ENCODE peak calls at places on chromosomes 5 and 9, in nine cellular contexts. J, S, Q, M, P, H, R, U and D are unnamed samples.

GRCh38 chr9:92245005-92245797 is 48.3 kb downstream of the IARS1 start:
- DNase-seq in P (no peak), R (no peak), M (peak), U (no peak), J (no peak), Q (no peak), H (no peak), S (no peak), D (no peak)

GRCh38 chr5:129377504-129377903 is 82.6 kb upstream of the ADAMTS19 start:
- DNase-seq in H (no peak), U (no peak), P (no peak), J (no peak), M (no peak), S (no peak), R (no peak), Q (no peak), D (no peak)

GRCh38 chr9:87716141-87716540 is 9.8 kb upstream of the CTSL start:
- DNase-seq in J (no peak), M (no peak), P (no peak), R (no peak), S (no peak), Q (no peak), U (no peak), H (no peak), D (no peak)

GRCh38 chr5:132363431-132364112 is 5.9 kb upstream of the SLC22A5 start:
- DNase-seq in R (no peak), U (no peak), Q (no peak), S (peak), J (peak), M (peak), H (peak), P (no peak), D (peak)

GRCh38 chr9:130527651-130528310 is 51.6 kb upstream of the FUBP3 start:
- DNase-seq in M (no peak), Q (no peak), U (no peak), H (no peak), P (no peak), R (no peak), S (no peak), J (no peak), D (no peak)

GRCh38 chr9:35910613-35911488 is 1.6 kb downstream of the SPAAR start:
- DNase-seq in H (no peak), U (peak), S (peak), J (peak), P (peak), Q (peak), M (peak), R (peak), D (no peak)

GRCh38 chr5:181221792-181222629 is 1.1 kb upstream of the TRIM41 start:
- DNase-seq in R (peak), U (peak), M (peak), H (peak), Q (peak), S (peak), J (peak), P (peak), D (no peak)

GRCh38 chr5:17405976-17406876 is 91.8 kb upstream of the TAF11L2 start:
- DNase-seq in S (no peak), P (no peak), Q (no peak), M (peak), H (no peak), J (peak), U (no peak), R (no peak), D (no peak)

GRCh38 chr5:180367991-180368390 is 14.9 kb upstream of the GFPT2 start:
- DNase-seq in R (no peak), Q (no peak), H (no peak), P (no peak), J (no peak), U (no peak), M (no peak), S (no peak), D (no peak)

GRCh38 chr5:173909205-173909604 is 21.1 kb downstream of the CPEB4 start:
- DNase-seq in P (no peak), Q (no peak), S (peak), J (no peak), R (no peak), M (no peak), H (no peak), U (no peak), D (peak)

GRCh38 chr5:24621809-24622208 is 23.0 kb downstream of the CDH10 start:
- DNase-seq in S (no peak), J (no peak), U (no peak), R (no peak), P (no peak), Q (no peak), M (no peak), H (peak), D (no peak)

GRCh38 chr5:27911216-27911615 is 872.8 kb upstream of the CDH9 start:
- DNase-seq in P (no peak), H (no peak), U (no peak), M (no peak), S (no peak), Q (no peak), R (no peak), J (peak), D (no peak)

GRCh38 chr9:127854169-127854833 is at the start of gene ENG:
- DNase-seq in S (peak), M (peak), U (peak), H (peak), P (no peak), J (peak), Q (peak), R (no peak), D (no peak)

GRCh38 chr5:54009357-54009756 is 301.0 kb downstream of the ARL15 start:
- DNase-seq in R (peak), J (no peak), Q (no peak), M (no peak), U (no peak), H (no peak), S (no peak), P (no peak), D (no peak)

GRCh38 chr9:89808801-89809200 is 204.0 kb downstream of the GADD45G start:
- DNase-seq in R (no peak), J (no peak), Q (no peak), H (peak), M (no peak), S (no peak), P (no peak), U (no peak), D (no peak)

GRCh38 chr5:147369742-147370374 is 135.0 kb downstream of the STK32A start:
- DNase-seq in P (no peak), S (no peak), R (peak), H (no peak), Q (no peak), U (no peak), J (peak), M (peak), D (no peak)

GRCh38 chr9:31034311-31034710 is 1350.1 kb upstream of the ACO1 start:
- DNase-seq in P (no peak), H (peak), Q (no peak), J (no peak), U (no peak), M (no peak), R (peak), S (no peak), D (no peak)

GRCh38 chr5:30102185-30102584 is 1091.3 kb upstream of the CDH6 start:
- DNase-seq in R (no peak), U (no peak), H (no peak), J (no peak), Q (no peak), S (no peak), M (no peak), P (no peak), D (no peak)

GRCh38 chr5:100863736-100864135 is 39.3 kb downstream of the ST8SIA4 start:
- DNase-seq in S (no peak), R (no peak), Q (no peak), M (no peak), U (no peak), J (no peak), P (no peak), H (no peak), D (no peak)

GRCh38 chr5:1525624-1525985 is 1.8 kb upstream of the LPCAT1 start:
- DNase-seq in P (peak), Q (peak), H (peak), R (no peak), M (no peak), S (no peak), J (no peak), U (no peak), D (no peak)

GRCh38 chr9:131366745-131367401 is 27.0 kb upstream of the PRRC2B start:
- DNase-seq in M (peak), H (no peak), J (peak), Q (peak), S (peak), R (peak), U (no peak), P (no peak), D (no peak)

GRCh38 chr5:18745591-18745987 is 1111.3 kb downstream of the TAF11L14 start:
- DNase-seq in S (peak), Q (no peak), P (peak), R (no peak), U (peak), M (no peak), J (no peak), H (no peak), D (no peak)

GRCh38 chr5:36599986-36600779 is 6.2 kb upstream of the SLC1A3 start:
- DNase-seq in P (no peak), U (no peak), H (no peak), M (peak), S (no peak), J (no peak), R (no peak), Q (no peak), D (no peak)

GRCh38 chr5:176540956-176541337 is 3.7 kb upstream of the RNF44 start:
- DNase-seq in R (no peak), S (no peak), J (no peak), H (no peak), P (peak), M (no peak), U (no peak), Q (no peak), D (no peak)

GRCh38 chr5:172007153-172007794 is 836 bp upstream of the FBXW11 start:
- DNase-seq in S (no peak), M (peak), P (peak), U (no peak), R (peak), H (no peak), Q (no peak), J (no peak), D (peak)

GRCh38 chr5:141488591-141489478 is at the start of gene PCDHGC5:
- DNase-seq in S (no peak), P (no peak), U (no peak), J (peak), M (peak), H (no peak), Q (no peak), R (no peak), D (peak)

GRCh38 chr5:93100433-93100832 is 480.6 kb downstream of the NR2F1-AS1 start:
- DNase-seq in P (no peak), R (no peak), M (peak), U (no peak), J (no peak), H (no peak), S (no peak), Q (no peak), D (no peak)

GRCh38 chr5:38445374-38446028 is 110.9 kb downstream of the LIFR start:
- DNase-seq in Q (no peak), S (no peak), H (no peak), J (no peak), U (no peak), M (no peak), R (no peak), P (no peak), D (no peak)

GRCh38 chr9:70040506-70040905 is 3.1 kb upstream of the MAMDC2 start:
- DNase-seq in S (no peak), R (no peak), P (no peak), U (no peak), Q (no peak), H (no peak), M (no peak), J (no peak), D (no peak)

GRCh38 chr9:88358743-88359142 is 29.5 kb upstream of the SPIN1 start:
- DNase-seq in Q (no peak), M (no peak), R (no peak), H (no peak), J (no peak), U (no peak), S (no peak), P (no peak), D (no peak)

GRCh38 chr5:14172149-14172795 is 29.1 kb downstream of the TRIO start:
- DNase-seq in J (no peak), Q (no peak), M (no peak), R (peak), H (no peak), P (no peak), U (no peak), S (no peak), D (no peak)

GRCh38 chr5:88679638-88680037 is 203.3 kb downstream of the MEF2C start:
- DNase-seq in H (no peak), M (no peak), U (no peak), J (no peak), Q (no peak), S (no peak), R (peak), P (no peak), D (no peak)

GRCh38 chr5:79183011-79183410 is 52.9 kb upstream of the JMY start:
- DNase-seq in S (no peak), P (no peak), U (no peak), J (peak), R (no peak), H (no peak), Q (no peak), M (no peak), D (no peak)

GRCh38 chr5:96823900-96824351 is 16.2 kb upstream of the ERAP1 start:
- DNase-seq in P (no peak), U (no peak), R (no peak), J (peak), S (no peak), M (peak), Q (no peak), H (no peak), D (no peak)

GRCh38 chr9:124323904-124324303 is 66.2 kb downstream of the NEK6 start:
- DNase-seq in H (no peak), P (no peak), U (no peak), J (no peak), Q (no peak), S (no peak), R (no peak), M (no peak), D (no peak)
- H3K27ac ChIP-seq in H (no peak), P (no peak), U (no peak), J (peak), Q (no peak), S (no peak), R (no peak), M (no peak), D (no peak)

DNA sequence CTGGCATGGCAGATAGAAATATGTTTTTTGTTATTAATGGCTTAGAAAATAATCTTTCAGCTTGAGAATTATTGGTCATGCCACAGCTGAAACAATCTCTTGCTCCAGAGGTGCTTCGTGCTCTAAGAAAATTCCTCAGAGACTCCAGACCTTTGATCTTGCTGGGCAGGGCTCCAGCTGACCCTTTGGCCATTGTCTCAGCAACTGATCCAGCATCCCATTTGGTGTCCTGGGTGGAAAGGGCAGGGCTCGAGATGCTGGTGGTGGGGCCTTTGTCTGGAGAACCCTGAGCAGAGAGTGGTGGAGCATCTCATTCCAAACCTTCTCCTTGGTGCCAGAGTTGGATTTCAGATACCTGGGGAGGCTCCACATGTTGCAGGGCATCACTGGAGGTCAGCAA is 43.2 kb upstream of the PIK3R1 start:
- DNase-seq in S (no peak), M (no peak), U (no peak), R (peak), J (no peak), Q (no peak), P (no peak), H (no peak), D (no peak)
- H3K27ac ChIP-seq in S (no peak), M (no peak), U (no peak), R (no peak), J (no peak), Q (peak), P (no peak), H (no peak), D (peak)

GRCh38 chr5:139392324-139392677 is 2.6 kb upstream of the MZB1 start:
- DNase-seq in Q (no peak), U (no peak), S (no peak), P (no peak), M (no peak), R (no peak), H (no peak), J (no peak), D (no peak)

GRCh38 chr5:139394654-139395566 is at the start of gene PROB1:
- DNase-seq in R (peak), U (peak), P (no peak), Q (no peak), J (no peak), S (peak), M (no peak), H (peak), D (peak)

GRCh38 chr5:139394123-139394653 is 716 bp downstream of the PROB1 start:
- DNase-seq in R (peak), U (peak), S (no peak), P (peak), Q (no peak), H (peak), M (no peak), J (no peak), D (no peak)

GRCh38 chr5:139392678-139393496 is 2.0 kb downstream of the PROB1 start:
- DNase-seq in J (peak), R (peak), M (no peak), S (peak), H (peak), Q (peak), P (peak), U (peak), D (no peak)

GRCh38 chr5:139393497-139394122 is 1.3 kb downstream of the PROB1 start:
- DNase-seq in H (no peak), S (no peak), P (no peak), U (no peak), Q (no peak), R (peak), J (no peak), M (no peak), D (no peak)
- H3K27ac ChIP-seq in H (peak), S (peak), P (no peak), U (no peak), Q (peak), R (no peak), J (no peak), M (no peak), D (no peak)

DNA sequence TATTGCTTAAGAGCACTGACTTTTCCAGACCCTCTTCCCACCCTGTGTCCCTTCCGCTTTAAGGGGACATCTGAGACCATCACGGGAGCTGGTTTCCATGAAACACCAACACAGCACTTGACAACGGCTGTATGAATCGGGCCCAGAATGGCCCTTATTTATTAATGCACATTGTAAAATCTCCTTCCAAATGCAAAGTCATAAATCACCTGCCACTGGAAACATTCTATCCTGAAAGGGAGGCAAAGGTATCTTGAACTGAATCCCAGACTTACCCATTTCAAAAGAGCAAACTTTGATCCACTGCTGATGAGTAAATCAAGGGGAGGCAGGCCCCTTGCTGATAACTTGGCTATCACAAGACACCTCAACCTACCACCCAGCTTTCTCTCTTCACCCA is 37.4 kb downstream of the SHB start:
- DNase-seq in H (no peak), P (no peak), S (no peak), M (no peak), R (no peak), Q (no peak), U (no peak), J (no peak), D (no peak)
- H3K27ac ChIP-seq in H (no peak), P (no peak), S (no peak), M (no peak), R (no peak), Q (peak), U (peak), J (peak), D (no peak)

GRCh38 chr9:113600871-113601545 is 137.5 kb downstream of the RGS3 start:
- DNase-seq in M (no peak), S (no peak), U (peak), P (no peak), H (no peak), J (no peak), Q (no peak), R (no peak), D (no peak)

GRCh38 chr9:113599647-113600476 is 136.3 kb downstream of the RGS3 start:
- DNase-seq in R (peak), Q (no peak), S (peak), M (peak), U (peak), J (peak), P (no peak), H (no peak), D (no peak)

GRCh38 chr9:113598883-113599282 is 135.4 kb downstream of the RGS3 start:
- DNase-seq in U (no peak), S (no peak), Q (no peak), H (no peak), R (no peak), J (no peak), M (no peak), P (no peak), D (no peak)

GRCh38 chr9:113602126-113603119 is 138.9 kb downstream of the RGS3 start:
- DNase-seq in U (peak), Q (peak), M (peak), P (no peak), H (peak), J (peak), S (peak), R (peak), D (no peak)

DNA sequence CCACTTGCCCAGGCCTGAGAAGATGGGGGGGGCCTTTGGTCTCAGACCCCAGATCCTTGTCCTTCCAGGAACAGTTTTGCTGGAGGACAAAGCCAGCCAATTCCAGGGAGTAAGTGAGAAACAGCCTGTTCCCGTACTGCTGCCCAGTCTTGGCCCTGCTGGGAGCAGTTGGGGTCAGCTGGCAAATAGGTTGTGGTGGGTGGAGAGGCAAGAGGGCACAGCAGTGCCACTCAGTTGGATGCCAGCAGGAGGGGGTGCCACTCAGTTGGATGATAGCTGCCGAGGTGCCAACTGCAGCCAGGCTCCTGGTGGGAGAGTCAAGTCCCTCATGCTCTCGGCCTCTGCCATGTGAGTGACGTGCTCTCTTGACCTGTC is 136.9 kb downstream of the RGS3 start:
- DNase-seq in H (no peak), R (no peak), Q (no peak), U (peak), P (no peak), M (no peak), J (no peak), S (peak), D (no peak)
- H3K27ac ChIP-seq in H (no peak), R (no peak), Q (peak), U (peak), P (no peak), M (peak), J (peak), S (peak), D (no peak)

DNA sequence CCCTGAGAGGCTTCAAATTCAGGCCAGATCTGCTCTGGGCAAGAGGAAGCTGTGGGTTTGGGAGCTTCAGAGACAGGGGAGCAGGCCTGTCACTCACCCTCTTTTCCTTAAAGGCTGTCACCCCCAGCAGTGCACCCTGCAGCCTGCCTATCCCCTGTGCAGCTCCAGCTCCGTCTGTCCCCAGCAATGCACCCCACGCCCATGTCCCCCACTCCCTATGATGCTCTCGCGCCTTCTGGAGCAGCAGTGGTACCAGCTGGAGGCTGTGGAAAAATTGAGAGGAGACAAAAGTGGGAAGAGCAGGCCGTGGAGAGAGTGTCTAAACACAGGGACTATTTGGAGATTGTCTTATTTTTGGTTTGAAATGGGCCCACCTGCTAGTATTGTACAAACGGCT is 659 bp upstream of the DBH start:
- DNase-seq in R (no peak), J (no peak), S (no peak), U (no peak), Q (no peak), P (no peak), M (no peak), H (no peak), D (no peak)
- H3K27ac ChIP-seq in R (no peak), J (no peak), S (no peak), U (no peak), Q (no peak), P (no peak), M (no peak), H (peak), D (no peak)